ENCODE peak calls at places on chromosomes 16 and 17, in ten cellular contexts. L is T-helper 9 cell; Z is nephron progenitor cell; T is progenitor cell of endocrine pancreas; D is GM12865; Q is brain pericyte; K is H54; N is AG20443; J is stimulated activated CD4-positive, alpha-beta T cell treated with anti-CD3 and anti-CD28 coated beads, Interleukin-2, amount 100 ng/mL, for 48 hours; E is stimulated activated CD8-positive, alpha-beta memory T cell treated with anti-CD3 and anti-CD28 coated beads, Interleukin-15, amount 100 ng/mL, for 24 hours. W is an unnamed sample.

GRCh38 chr16:56423584-56424403 is 1.6 kb downstream of the AMFR start:
- DNase-seq in D (peak; percentile 60), Z (no peak), K (no peak), J (no peak), L (no peak), N (no peak), E (no peak), Q (no peak), T (no peak), W (peak; percentile 51)

GRCh38 chr17:27333410-27333980 is 39.6 kb downstream of the WSB1 start:
- DNase-seq in J (no peak), K (no peak), N (no peak), Q (no peak), D (peak; percentile 22), Z (no peak), T (no peak), E (no peak), L (no peak), W (no peak)

GRCh38 chr17:40843242-40843641 is 20.8 kb upstream of the KRT10 start:
- DNase-seq in D (no peak), L (no peak), E (no peak), K (no peak), J (no peak), N (no peak), T (no peak), Z (no peak), Q (no peak), W (no peak)

GRCh38 chr16:23650674-23651073 is 9.4 kb downstream of the DCTN5 start:
- DNase-seq in K (no peak), L (no peak), D (no peak), Q (no peak), T (no peak), J (no peak), E (no peak), N (no peak), Z (no peak), W (no peak)

GRCh38 chr17:245020-245419 is 63.6 kb upstream of the DOC2B start:
- DNase-seq in Q (no peak), K (no peak), N (no peak), T (no peak), J (no peak), E (no peak), L (no peak), Z (no peak), D (no peak), W (no peak)

GRCh38 chr17:1553354-1554266 is 9.0 kb downstream of the PITPNA start:
- DNase-seq in L (no peak), K (no peak), E (no peak), D (no peak), J (no peak), N (no peak), Q (no peak), Z (no peak), T (no peak), W (no peak)

GRCh38 chr17:48294989-48295892 is 134.8 kb downstream of the SKAP1 start:
- DNase-seq in J (no peak), T (no peak), K (no peak), E (no peak), D (peak; percentile 73), N (no peak), L (no peak), Q (no peak), Z (no peak), W (peak; percentile 16)

GRCh38 chr17:50562266-50563094 is 2.0 kb downstream of the CACNA1G start:
- DNase-seq in T (no peak), E (no peak), N (no peak), D (no peak), Z (no peak), Q (no peak), K (no peak), J (no peak), L (peak; percentile 19), W (no peak)

GRCh38 chr17:29451338-29451737 is 61.2 kb downstream of the TAOK1 start:
- DNase-seq in Q (no peak), Z (no peak), K (no peak), T (no peak), N (no peak), J (no peak), E (no peak), D (no peak), L (no peak), W (no peak)

GRCh38 chr17:64698725-64699124 is 36.6 kb upstream of the SMURF2 start:
- DNase-seq in E (no peak), N (peak; percentile 35), D (no peak), T (no peak), Q (no peak), Z (no peak), L (no peak), J (no peak), K (no peak), W (no peak)

GRCh38 chr17:34081269-34081668 is 173.8 kb upstream of the CCL2 start:
- DNase-seq in N (no peak), D (peak; percentile 7), E (no peak), Q (no peak), K (no peak), L (no peak), T (no peak), Z (no peak), J (no peak), W (peak; percentile 34)

GRCh38 chr16:75462804-75463203 is 1.7 kb downstream of the TMEM170A start:
- DNase-seq in J (no peak), Q (no peak), T (no peak), K (no peak), E (no peak), L (no peak), D (peak; percentile 65), N (no peak), Z (no peak), W (peak; percentile 62)

GRCh38 chr17:17500999-17501605 is 4.9 kb upstream of the RASD1 start:
- DNase-seq in E (no peak), T (no peak), Q (no peak), N (no peak), J (peak; percentile 13), K (no peak), L (no peak), Z (no peak), D (peak; percentile 37), W (no peak)

GRCh38 chr16:68253721-68254120 is 8.5 kb downstream of the PLA2G15 start:
- DNase-seq in L (no peak), K (no peak), Z (no peak), J (no peak), T (no peak), Q (no peak), N (no peak), D (no peak), E (no peak), W (no peak)

GRCh38 chr16:24141466-24141865 is 114.7 kb upstream of the CACNG3 start:
- DNase-seq in Z (no peak), J (no peak), K (no peak), Q (no peak), L (no peak), N (no peak), E (no peak), D (no peak), T (no peak), W (no peak)

GRCh38 chr17:49836111-49837030 is 11.5 kb downstream of the TAC4 start:
- DNase-seq in Z (no peak), T (no peak), Q (no peak), N (no peak), J (no peak), E (no peak), D (no peak), K (no peak), L (no peak), W (no peak)